ENCODE peak calls at places on chromosome 1, in five cellular contexts. One of them, this sample, is unnamed.

GRCh38 chr1:25989440-25989839 is 8.4 kb downstream of the PAFAH2 start:
- DNase-seq in Karpas-422: no peak
- DNase-seq in foreskin fibroblast: no peak
- DNase-seq in NCI-H1105: no peak
- DNase-seq in T47D: no peak
- DNase-seq in this sample: no peak

GRCh38 chr1:100438789-100439188 is 86.5 kb downstream of the CDC14A start:
- DNase-seq in Karpas-422: no peak
- DNase-seq in NCI-H1105: no peak
- DNase-seq in foreskin fibroblast: no peak
- DNase-seq in T47D: no peak
- DNase-seq in this sample: no peak

GRCh38 chr1:118013336-118013735 is 83.8 kb downstream of the WDR3 start:
- DNase-seq in foreskin fibroblast: no peak
- DNase-seq in T47D: no peak
- DNase-seq in NCI-H1105: no peak
- DNase-seq in Karpas-422: no peak
- DNase-seq in this sample: no peak

GRCh38 chr1:215407575-215407974 is 159.5 kb upstream of the KCTD3 start:
- DNase-seq in foreskin fibroblast: no peak
- DNase-seq in NCI-H1105: no peak
- DNase-seq in T47D: no peak
- DNase-seq in Karpas-422: no peak
- DNase-seq in this sample: no peak

GRCh38 chr1:82586473-82586872 is 785.7 kb downstream of the ADGRL2 start:
- DNase-seq in T47D: no peak
- DNase-seq in Karpas-422: no peak
- DNase-seq in NCI-H1105: no peak
- DNase-seq in foreskin fibroblast: peak; percentile 17
- DNase-seq in this sample: peak; percentile 72

GRCh38 chr1:201593200-201593828 is 54.4 kb downstream of the NAV1 start:
- DNase-seq in NCI-H1105: no peak
- DNase-seq in T47D: no peak
- DNase-seq in Karpas-422: no peak
- DNase-seq in foreskin fibroblast: peak; percentile 97
- DNase-seq in this sample: peak; percentile 87

GRCh38 chr1:19646366-19646765 is 2.3 kb downstream of the NBL1 start:
- DNase-seq in T47D: no peak
- DNase-seq in foreskin fibroblast: peak; percentile 59
- DNase-seq in Karpas-422: peak; percentile 54
- DNase-seq in NCI-H1105: no peak
- DNase-seq in this sample: no peak

GRCh38 chr1:230878584-230878975 is 10.3 kb upstream of the C1orf198 start:
- DNase-seq in foreskin fibroblast: peak; percentile 93
- DNase-seq in T47D: no peak
- DNase-seq in Karpas-422: no peak
- DNase-seq in NCI-H1105: no peak
- DNase-seq in this sample: no peak

GRCh38 chr1:199774433-199775089 is 252.9 kb upstream of the NR5A2 start:
- DNase-seq in Karpas-422: no peak
- DNase-seq in NCI-H1105: peak; percentile 5
- DNase-seq in foreskin fibroblast: peak; percentile 62
- DNase-seq in T47D: no peak
- DNase-seq in this sample: no peak

GRCh38 chr1:151545542-151545941 is 5.4 kb downstream of the TUFT1 start:
- DNase-seq in foreskin fibroblast: no peak
- DNase-seq in T47D: no peak
- DNase-seq in Karpas-422: no peak
- DNase-seq in NCI-H1105: no peak
- DNase-seq in this sample: no peak

GRCh38 chr1:226569879-226570547 is 21.4 kb downstream of the STUM start:
- DNase-seq in T47D: no peak
- DNase-seq in NCI-H1105: no peak
- DNase-seq in foreskin fibroblast: no peak
- DNase-seq in Karpas-422: peak; percentile 88
- DNase-seq in this sample: no peak

GRCh38 chr1:39540504-39541031 is 36.0 kb downstream of the PABPC4 start:
- DNase-seq in T47D: no peak
- DNase-seq in Karpas-422: peak; percentile 26
- DNase-seq in NCI-H1105: no peak
- DNase-seq in foreskin fibroblast: peak; percentile 57
- DNase-seq in this sample: peak; percentile 93

GRCh38 chr1:221880182-221880581 is 138.3 kb upstream of the DUSP10 start:
- DNase-seq in T47D: no peak
- DNase-seq in Karpas-422: no peak
- DNase-seq in NCI-H1105: no peak
- DNase-seq in foreskin fibroblast: peak; percentile 52
- DNase-seq in this sample: no peak

GRCh38 chr1:197917813-197918646 is 858 bp downstream of the LHX9 start:
- DNase-seq in T47D: no peak
- DNase-seq in foreskin fibroblast: peak; percentile 44
- DNase-seq in Karpas-422: no peak
- DNase-seq in NCI-H1105: no peak
- DNase-seq in this sample: no peak

GRCh38 chr1:221494670-221495069 is 247.2 kb downstream of the DUSP10 start:
- DNase-seq in foreskin fibroblast: peak; percentile 37
- DNase-seq in NCI-H1105: no peak
- DNase-seq in T47D: no peak
- DNase-seq in Karpas-422: no peak
- DNase-seq in this sample: no peak

GRCh38 chr1:41442697-41443251 is 41.7 kb downstream of the EDN2 start:
- DNase-seq in T47D: no peak
- DNase-seq in Karpas-422: no peak
- DNase-seq in foreskin fibroblast: no peak
- DNase-seq in NCI-H1105: no peak
- DNase-seq in this sample: no peak

GRCh38 chr1:175203570-175203969 is 11.0 kb upstream of the KIAA0040 start:
- DNase-seq in NCI-H1105: no peak
- DNase-seq in T47D: no peak
- DNase-seq in foreskin fibroblast: no peak
- DNase-seq in Karpas-422: no peak
- DNase-seq in this sample: no peak

GRCh38 chr1:155012052-155012546 is 9.5 kb downstream of the ZBTB7B start:
- DNase-seq in NCI-H1105: no peak
- DNase-seq in foreskin fibroblast: peak; percentile 92
- DNase-seq in T47D: peak; percentile 66
- DNase-seq in Karpas-422: peak; percentile 69
- DNase-seq in this sample: peak; percentile 89

GRCh38 chr1:84675106-84675505 is 15.2 kb downstream of the SSX2IP start:
- DNase-seq in foreskin fibroblast: no peak
- DNase-seq in T47D: no peak
- DNase-seq in NCI-H1105: no peak
- DNase-seq in Karpas-422: no peak
- DNase-seq in this sample: no peak

GRCh38 chr1:243748706-243749283 is 101.2 kb downstream of the AKT3 start:
- DNase-seq in NCI-H1105: peak; percentile 28
- DNase-seq in T47D: peak; percentile 70
- DNase-seq in Karpas-422: peak; percentile 83
- DNase-seq in foreskin fibroblast: peak; percentile 86
- DNase-seq in this sample: no peak

GRCh38 chr1:7576946-7577657 is 194.0 kb upstream of the VAMP3 start:
- DNase-seq in foreskin fibroblast: no peak
- DNase-seq in NCI-H1105: no peak
- DNase-seq in Karpas-422: no peak
- DNase-seq in T47D: no peak
- DNase-seq in this sample: no peak

GRCh38 chr1:6724517-6725141 is 23.0 kb upstream of the DNAJC11 start:
- DNase-seq in T47D: no peak
- DNase-seq in Karpas-422: no peak
- DNase-seq in NCI-H1105: no peak
- DNase-seq in foreskin fibroblast: peak; percentile 81
- DNase-seq in this sample: no peak

GRCh38 chr1:157652859-157653493 is 47.6 kb downstream of the FCRL3 start:
- DNase-seq in foreskin fibroblast: no peak
- DNase-seq in Karpas-422: peak; percentile 95
- DNase-seq in T47D: no peak
- DNase-seq in NCI-H1105: no peak
- DNase-seq in this sample: no peak

GRCh38 chr1:202234331-202235002 is 40.9 kb downstream of the LGR6 start:
- DNase-seq in T47D: no peak
- DNase-seq in foreskin fibroblast: no peak
- DNase-seq in NCI-H1105: no peak
- DNase-seq in Karpas-422: no peak
- DNase-seq in this sample: no peak

GRCh38 chr1:28579374-28579773 is 12.7 kb upstream of the RAB42 start:
- DNase-seq in T47D: no peak
- DNase-seq in foreskin fibroblast: no peak
- DNase-seq in Karpas-422: no peak
- DNase-seq in NCI-H1105: no peak
- DNase-seq in this sample: no peak

GRCh38 chr1:158248122-158248521 is 6.1 kb upstream of the CD1A start:
- DNase-seq in Karpas-422: peak; percentile 53
- DNase-seq in NCI-H1105: no peak
- DNase-seq in T47D: no peak
- DNase-seq in foreskin fibroblast: no peak
- DNase-seq in this sample: no peak

GRCh38 chr1:150995896-150996295 is 10.8 kb downstream of the MINDY1 start:
- DNase-seq in T47D: no peak
- DNase-seq in Karpas-422: no peak
- DNase-seq in foreskin fibroblast: peak; percentile 70
- DNase-seq in NCI-H1105: no peak
- DNase-seq in this sample: peak; percentile 77